ENCODE peak calls at places on chromosome 6, in eight cellular contexts. Q is GM13976, T is B cell, Z is bronchial epithelial cell, P is HFF-Myc, K is GM04504, C is occipital lobe, Y is chondrocyte. B is an unnamed sample.

GRCh38 chr6:170166511-170167122 is 124.3 kb downstream of the DLL1 start:
- DNase-seq in Q (no peak), T (no peak), Z (no peak), P (no peak), K (no peak), C (no peak), Y (peak; percentile 81), B (no peak)

GRCh38 chr6:16286151-16286522 is 47.8 kb downstream of the GMPR start:
- DNase-seq in Q (peak; percentile 79), T (peak; percentile 33), Z (no peak), P (peak; percentile 16), K (peak; percentile 22), C (peak; percentile 38), Y (no peak), B (peak; percentile 28)

GRCh38 chr6:131877999-131878789 is 70.4 kb downstream of the ENPP1 start:
- DNase-seq in Q (no peak), T (no peak), Z (peak; percentile 16), P (no peak), K (no peak), C (no peak), Y (no peak), B (no peak)

GRCh38 chr6:134347916-134348805 is 30.2 kb upstream of the SGK1 start:
- DNase-seq in Q (no peak), T (no peak), Z (no peak), P (no peak), K (no peak), C (peak; percentile 48), Y (no peak), B (peak; percentile 48)

GRCh38 chr6:159169557-159170332 is 545 bp downstream of the FNDC1 start:
- DNase-seq in Q (peak; percentile 58), T (peak; percentile 29), Z (peak; percentile 4), P (no peak), K (no peak), C (no peak), Y (no peak), B (no peak)

GRCh38 chr6:16180696-16181428 is 52.0 kb downstream of the MYLIP start:
- DNase-seq in Q (no peak), T (no peak), Z (no peak), P (no peak), K (no peak), C (no peak), Y (no peak), B (no peak)

GRCh38 chr6:34583461-34583860 is 27.3 kb upstream of the SPDEF start:
- DNase-seq in Q (peak; percentile 34), T (no peak), Z (no peak), P (no peak), K (no peak), C (no peak), Y (peak; percentile 70), B (no peak)

GRCh38 chr6:136579800-136580199 is 29.6 kb upstream of the MAP7 start:
- DNase-seq in Q (no peak), T (no peak), Z (no peak), P (no peak), K (no peak), C (no peak), Y (no peak), B (no peak)

GRCh38 chr6:159977242-159978214 is 8.6 kb downstream of the IGF2R start:
- DNase-seq in Q (no peak), T (no peak), Z (no peak), P (no peak), K (no peak), C (no peak), Y (no peak), B (no peak)

GRCh38 chr6:1079525-1079924 is 232.4 kb upstream of the FOXQ1 start:
- DNase-seq in Q (no peak), T (no peak), Z (no peak), P (no peak), K (no peak), C (no peak), Y (no peak), B (no peak)

GRCh38 chr6:42778072-42778471 is 3.8 kb upstream of the BICRAL start:
- DNase-seq in Q (no peak), T (no peak), Z (no peak), P (no peak), K (no peak), C (no peak), Y (no peak), B (no peak)

GRCh38 chr6:111842891-111843290 is 30.4 kb downstream of the FYN start:
- DNase-seq in Q (no peak), T (no peak), Z (no peak), P (no peak), K (no peak), C (no peak), Y (no peak), B (no peak)

GRCh38 chr6:30882764-30883475 is 1.4 kb upstream of the DDR1 start:
- DNase-seq in Q (peak; percentile 78), T (peak; percentile 78), Z (peak; percentile 84), P (no peak), K (no peak), C (no peak), Y (no peak), B (no peak)

GRCh38 chr6:161947371-161947770 is 673.5 kb upstream of the AGPAT4 start:
- DNase-seq in Q (no peak), T (no peak), Z (no peak), P (no peak), K (no peak), C (no peak), Y (no peak), B (no peak)

GRCh38 chr6:52293067-52293466 is 8.5 kb upstream of the MCM3 start:
- DNase-seq in Q (no peak), T (no peak), Z (no peak), P (no peak), K (no peak), C (no peak), Y (no peak), B (no peak)

B was measured in hypothalamus.